ENCODE peak calls at places on chromosomes 2 and 18, in five cellular contexts. One of them, this sample, is unnamed. For H3K4me1, the result is how much of the 10 kb centered on the place peaks cover.

GRCh38 chr18:38534073-38534472 is 968.5 kb upstream of the CELF4 start:
- DNase-seq in MM.1S: no peak
- DNase-seq in SJSA1: no peak
- DNase-seq in astrocyte: no peak
- DNase-seq in CD8-positive, alpha-beta T cell: no peak
- DNase-seq in this sample: no peak

GRCh38 chr2:28981620-28982371 is 698 bp downstream of the TOGARAM2 start:
- DNase-seq in MM.1S: no peak
- DNase-seq in astrocyte: no peak
- DNase-seq in SJSA1: no peak
- DNase-seq in CD8-positive, alpha-beta T cell: no peak
- DNase-seq in this sample: no peak

GRCh38 chr18:44497294-44497693 is 183.4 kb upstream of the SETBP1 start:
- DNase-seq in astrocyte: no peak
- DNase-seq in SJSA1: no peak
- DNase-seq in MM.1S: no peak
- DNase-seq in CD8-positive, alpha-beta T cell: no peak
- DNase-seq in this sample: no peak

GRCh38 chr2:152716805-152717241 is 438 bp downstream of the PRPF40A start:
- DNase-seq in astrocyte: peak
- DNase-seq in SJSA1: no peak
- DNase-seq in MM.1S: peak
- DNase-seq in CD8-positive, alpha-beta T cell: peak
- DNase-seq in this sample: no peak

GRCh38 chr2:32360416-32360815 is 3.6 kb downstream of the BIRC6 start:
- DNase-seq in SJSA1: no peak
- DNase-seq in astrocyte: peak
- DNase-seq in CD8-positive, alpha-beta T cell: no peak
- DNase-seq in MM.1S: no peak
- DNase-seq in this sample: no peak

GRCh38 chr2:228688007-228688645 is 506.6 kb upstream of the SPHKAP start:
- DNase-seq in CD8-positive, alpha-beta T cell: no peak
- DNase-seq in SJSA1: no peak
- DNase-seq in MM.1S: no peak
- DNase-seq in astrocyte: no peak
- DNase-seq in this sample: no peak

GRCh38 chr2:226802573-226802972 is 3.0 kb upstream of the IRS1 start:
- DNase-seq in astrocyte: peak
- DNase-seq in SJSA1: no peak
- DNase-seq in CD8-positive, alpha-beta T cell: no peak
- DNase-seq in MM.1S: peak
- DNase-seq in this sample: no peak

GRCh38 chr18:3138274-3138975 is 81.3 kb downstream of the MYOM1 start:
- DNase-seq in SJSA1: no peak
- DNase-seq in MM.1S: no peak
- DNase-seq in CD8-positive, alpha-beta T cell: no peak
- DNase-seq in astrocyte: no peak
- DNase-seq in this sample: no peak

GRCh38 chr18:21363411-21363810 is 121.4 kb downstream of the GREB1L start:
- DNase-seq in MM.1S: no peak
- DNase-seq in SJSA1: no peak
- DNase-seq in CD8-positive, alpha-beta T cell: no peak
- DNase-seq in astrocyte: no peak
- DNase-seq in this sample: no peak
- H3K4me1 ChIP-seq in MM.1S: under half
- H3K4me1 ChIP-seq in SJSA1: under half
- H3K4me1 ChIP-seq in CD8-positive, alpha-beta T cell: under half
- H3K4me1 ChIP-seq in astrocyte: under half
- H3K4me1 ChIP-seq in this sample: under half

GRCh38 chr2:10346929-10347558 is 44.3 kb downstream of the HPCAL1 start:
- DNase-seq in astrocyte: no peak
- DNase-seq in SJSA1: no peak
- DNase-seq in CD8-positive, alpha-beta T cell: no peak
- DNase-seq in MM.1S: no peak
- DNase-seq in this sample: no peak

GRCh38 chr2:10349725-10350124 is 47.0 kb downstream of the HPCAL1 start:
- DNase-seq in SJSA1: no peak
- DNase-seq in CD8-positive, alpha-beta T cell: no peak
- DNase-seq in astrocyte: no peak
- DNase-seq in MM.1S: peak
- DNase-seq in this sample: no peak

GRCh38 chr2:10345126-10345525 is 42.4 kb downstream of the HPCAL1 start:
- DNase-seq in MM.1S: no peak
- DNase-seq in SJSA1: no peak
- DNase-seq in astrocyte: no peak
- DNase-seq in CD8-positive, alpha-beta T cell: no peak
- DNase-seq in this sample: no peak

GRCh38 chr2:10345813-10346212 is 43.1 kb downstream of the HPCAL1 start:
- DNase-seq in astrocyte: no peak
- DNase-seq in CD8-positive, alpha-beta T cell: no peak
- DNase-seq in SJSA1: no peak
- DNase-seq in MM.1S: no peak
- DNase-seq in this sample: no peak

DNA sequence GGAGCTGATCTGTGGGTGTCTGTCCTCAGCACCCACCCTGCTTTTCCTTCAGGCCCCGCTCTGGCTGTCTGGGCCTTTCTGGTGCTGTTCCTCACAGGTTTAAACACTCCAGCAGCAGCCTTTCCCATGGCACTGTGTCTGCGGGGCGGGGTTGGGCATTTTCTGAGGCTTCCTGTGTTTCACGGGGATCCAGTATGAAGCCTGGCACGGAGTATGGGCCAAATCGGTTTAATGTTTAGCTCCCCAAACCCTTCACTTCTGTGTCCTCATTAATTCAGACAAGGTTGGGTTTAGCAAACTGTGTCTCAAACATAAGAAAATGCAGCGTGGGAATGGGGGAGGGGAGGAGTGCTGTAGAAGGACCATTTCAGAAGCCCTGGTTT is 44.8 kb downstream of the HPCAL1 start:
- DNase-seq in MM.1S: no peak
- DNase-seq in astrocyte: no peak
- DNase-seq in SJSA1: no peak
- DNase-seq in CD8-positive, alpha-beta T cell: no peak
- DNase-seq in this sample: no peak
- H3K4me1 ChIP-seq in MM.1S: under half
- H3K4me1 ChIP-seq in astrocyte: under half
- H3K4me1 ChIP-seq in SJSA1: under half
- H3K4me1 ChIP-seq in CD8-positive, alpha-beta T cell: under half
- H3K4me1 ChIP-seq in this sample: half or more

GRCh38 chr2:85704800-85705679 is 10.9 kb downstream of the GNLY start:
- DNase-seq in SJSA1: no peak
- DNase-seq in MM.1S: peak
- DNase-seq in CD8-positive, alpha-beta T cell: no peak
- DNase-seq in astrocyte: peak
- DNase-seq in this sample: no peak

GRCh38 chr2:85705680-85706039 is 11.5 kb downstream of the GNLY start:
- DNase-seq in MM.1S: no peak
- DNase-seq in astrocyte: peak
- DNase-seq in CD8-positive, alpha-beta T cell: no peak
- DNase-seq in SJSA1: no peak
- DNase-seq in this sample: no peak

GRCh38 chr2:85706063-85706462 is 11.9 kb downstream of the GNLY start:
- DNase-seq in CD8-positive, alpha-beta T cell: no peak
- DNase-seq in astrocyte: no peak
- DNase-seq in MM.1S: no peak
- DNase-seq in SJSA1: no peak
- DNase-seq in this sample: no peak

GRCh38 chr2:85707304-85707703 is 13.1 kb downstream of the GNLY start:
- DNase-seq in CD8-positive, alpha-beta T cell: peak
- DNase-seq in SJSA1: peak
- DNase-seq in MM.1S: peak
- DNase-seq in astrocyte: peak
- DNase-seq in this sample: peak

GRCh38 chr2:85706604-85707296 is 12.6 kb downstream of the GNLY start:
- DNase-seq in astrocyte: no peak
- DNase-seq in CD8-positive, alpha-beta T cell: no peak
- DNase-seq in SJSA1: no peak
- DNase-seq in MM.1S: no peak
- DNase-seq in this sample: no peak
- H3K4me1 ChIP-seq in astrocyte: under half
- H3K4me1 ChIP-seq in CD8-positive, alpha-beta T cell: under half
- H3K4me1 ChIP-seq in SJSA1: under half
- H3K4me1 ChIP-seq in MM.1S: half or more
- H3K4me1 ChIP-seq in this sample: under half

DNA sequence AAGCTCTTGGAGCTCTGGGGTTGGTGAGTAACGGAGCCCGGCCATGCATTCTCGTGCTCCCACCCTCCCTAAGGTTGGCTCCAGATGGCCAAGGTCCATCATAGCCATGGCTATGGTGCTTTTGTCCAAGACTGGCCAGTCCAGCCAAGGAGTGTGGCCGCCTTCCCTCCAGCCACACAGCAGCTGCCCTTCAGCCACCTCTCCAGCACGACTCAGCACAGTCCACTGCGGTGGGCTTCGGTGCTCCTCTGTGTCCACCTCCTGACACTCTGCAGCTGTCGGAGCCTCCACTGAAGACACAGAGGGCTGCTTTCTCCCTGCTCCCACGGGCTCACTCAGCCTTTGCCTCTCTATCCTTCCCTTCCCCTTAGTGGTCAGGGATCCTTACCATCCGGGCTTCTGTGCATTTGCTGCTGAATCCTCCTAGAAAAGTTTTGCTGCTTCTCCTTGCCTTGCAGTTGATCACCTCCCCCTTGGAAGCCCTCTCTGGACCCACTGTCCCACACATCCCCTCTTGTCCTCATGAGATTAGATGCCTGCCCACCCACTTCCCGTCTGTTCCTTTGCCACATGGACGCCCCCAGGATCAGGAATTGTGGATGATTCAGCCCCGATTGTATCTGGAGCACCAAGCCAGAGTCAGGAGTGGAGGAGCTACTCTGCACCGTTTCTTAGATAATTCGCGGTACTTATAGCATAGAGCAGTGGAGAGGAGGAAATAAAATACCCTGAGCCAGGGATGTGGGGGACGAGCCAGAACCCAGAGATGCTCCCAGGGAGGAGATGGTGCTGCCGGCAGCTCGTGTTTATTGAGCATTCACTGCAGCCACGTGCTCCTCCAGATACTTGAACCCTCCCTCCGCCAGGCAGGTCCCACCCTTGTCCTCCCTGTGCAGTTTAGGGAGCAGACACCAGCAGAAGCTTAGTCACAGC is 177.0 kb upstream of the COPS8 start:
- DNase-seq in astrocyte: no peak
- DNase-seq in SJSA1: no peak
- DNase-seq in MM.1S: no peak
- DNase-seq in CD8-positive, alpha-beta T cell: no peak
- DNase-seq in this sample: no peak
- H3K4me1 ChIP-seq in astrocyte: under half
- H3K4me1 ChIP-seq in SJSA1: under half
- H3K4me1 ChIP-seq in MM.1S: under half
- H3K4me1 ChIP-seq in CD8-positive, alpha-beta T cell: under half
- H3K4me1 ChIP-seq in this sample: under half

GRCh38 chr2:54586062-54586982 is 130.2 kb downstream of the SPTBN1 start:
- DNase-seq in SJSA1: no peak
- DNase-seq in MM.1S: no peak
- DNase-seq in CD8-positive, alpha-beta T cell: no peak
- DNase-seq in astrocyte: peak
- DNase-seq in this sample: no peak
- H3K4me1 ChIP-seq in SJSA1: under half
- H3K4me1 ChIP-seq in MM.1S: under half
- H3K4me1 ChIP-seq in CD8-positive, alpha-beta T cell: half or more
- H3K4me1 ChIP-seq in astrocyte: under half
- H3K4me1 ChIP-seq in this sample: half or more

GRCh38 chr2:98372121-98372520 is 25.9 kb downstream of the CNGA3 start:
- DNase-seq in astrocyte: no peak
- DNase-seq in CD8-positive, alpha-beta T cell: no peak
- DNase-seq in MM.1S: no peak
- DNase-seq in SJSA1: no peak
- DNase-seq in this sample: no peak

GRCh38 chr2:98374286-98374685 is 28.0 kb downstream of the CNGA3 start:
- DNase-seq in MM.1S: no peak
- DNase-seq in astrocyte: no peak
- DNase-seq in SJSA1: no peak
- DNase-seq in CD8-positive, alpha-beta T cell: no peak
- DNase-seq in this sample: no peak

GRCh38 chr2:98374958-98375570 is 28.8 kb downstream of the CNGA3 start:
- DNase-seq in astrocyte: no peak
- DNase-seq in MM.1S: no peak
- DNase-seq in CD8-positive, alpha-beta T cell: no peak
- DNase-seq in SJSA1: no peak
- DNase-seq in this sample: no peak

GRCh38 chr2:98369710-98370239 is 23.5 kb downstream of the CNGA3 start:
- DNase-seq in MM.1S: no peak
- DNase-seq in SJSA1: no peak
- DNase-seq in CD8-positive, alpha-beta T cell: no peak
- DNase-seq in astrocyte: no peak
- DNase-seq in this sample: no peak

GRCh38 chr2:98372579-98372978 is 26.3 kb downstream of the CNGA3 start:
- DNase-seq in MM.1S: no peak
- DNase-seq in astrocyte: no peak
- DNase-seq in CD8-positive, alpha-beta T cell: no peak
- DNase-seq in SJSA1: no peak
- DNase-seq in this sample: no peak
- H3K4me1 ChIP-seq in MM.1S: under half
- H3K4me1 ChIP-seq in astrocyte: under half
- H3K4me1 ChIP-seq in CD8-positive, alpha-beta T cell: under half
- H3K4me1 ChIP-seq in SJSA1: under half
- H3K4me1 ChIP-seq in this sample: under half

GRCh38 chr2:99709229-99709628 is 219.4 kb upstream of the REV1 start:
- DNase-seq in astrocyte: no peak
- DNase-seq in MM.1S: no peak
- DNase-seq in CD8-positive, alpha-beta T cell: no peak
- DNase-seq in SJSA1: no peak
- DNase-seq in this sample: no peak
- H3K4me1 ChIP-seq in astrocyte: under half
- H3K4me1 ChIP-seq in MM.1S: under half
- H3K4me1 ChIP-seq in CD8-positive, alpha-beta T cell: under half
- H3K4me1 ChIP-seq in SJSA1: under half
- H3K4me1 ChIP-seq in this sample: under half

DNA sequence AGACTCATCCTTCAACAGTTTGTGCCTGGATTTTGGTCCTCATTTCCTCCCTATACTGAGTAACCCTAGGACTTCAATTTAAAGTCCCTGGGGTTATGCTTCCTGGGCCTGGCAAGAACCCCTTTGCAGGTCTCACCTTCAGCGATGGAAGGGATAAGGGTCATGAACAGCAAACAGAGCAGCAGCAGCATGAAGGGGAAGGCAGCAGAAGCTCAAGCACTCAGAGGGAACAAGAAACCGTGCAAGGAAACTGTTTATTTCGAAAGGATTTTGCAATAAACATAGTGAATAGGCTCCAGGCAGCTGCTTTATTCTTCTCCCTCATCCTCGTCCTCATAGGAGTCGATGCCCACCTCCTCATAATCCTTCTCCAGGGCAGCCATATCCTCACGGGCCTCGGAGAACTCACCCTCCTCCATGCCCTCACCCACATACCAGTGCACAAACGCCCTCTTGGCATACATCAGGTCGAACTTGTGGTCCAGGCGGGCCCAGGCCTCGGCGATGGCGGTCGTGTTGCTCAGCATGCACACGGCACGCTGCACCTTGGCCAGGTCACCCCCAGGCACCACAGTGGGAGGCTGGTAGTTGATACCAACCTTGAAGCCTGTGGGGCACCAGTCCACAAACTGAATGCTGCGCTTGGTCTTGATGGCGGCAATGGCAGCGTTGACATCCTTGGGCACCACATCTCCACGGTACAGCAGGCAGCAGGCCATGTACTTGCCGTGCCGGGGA is 2.8 kb upstream of the TUBA4B start:
- DNase-seq in MM.1S: no peak
- DNase-seq in astrocyte: no peak
- DNase-seq in SJSA1: no peak
- DNase-seq in CD8-positive, alpha-beta T cell: no peak
- DNase-seq in this sample: no peak
- H3K4me1 ChIP-seq in MM.1S: half or more
- H3K4me1 ChIP-seq in astrocyte: half or more
- H3K4me1 ChIP-seq in SJSA1: under half
- H3K4me1 ChIP-seq in CD8-positive, alpha-beta T cell: half or more
- H3K4me1 ChIP-seq in this sample: under half